ENCODE peak calls at places on chromosomes 2 and 18, in eight cellular contexts. S, Y, W, M, V, J, B and T are unnamed samples. For H3K27me3, the result is how much of the 10 kb centered on the place peaks cover.

GRCh38 chr2:136373035-136373434 is 255.1 kb upstream of the CXCR4 start:
- DNase-seq in S (no peak), Y (no peak), W (no peak), M (no peak), V (no peak), J (no peak), B (no peak), T (no peak)

GRCh38 chr2:171432969-171433762 is 624 bp downstream of the METTL8 start:
- DNase-seq in S (peak), Y (peak), W (peak), M (peak), V (peak), J (no peak), B (no peak), T (no peak)

GRCh38 chr18:66990909-66991308 is 387.0 kb upstream of the CDH19 start:
- DNase-seq in S (no peak), Y (peak), W (no peak), M (no peak), V (no peak), J (no peak), B (no peak), T (no peak)

GRCh38 chr2:86417961-86418360 is 23.2 kb upstream of the KDM3A start:
- DNase-seq in S (no peak), Y (no peak), W (peak), M (no peak), V (peak), J (no peak), B (no peak), T (no peak)

GRCh38 chr2:99066602-99067001 is 74.9 kb upstream of the C2orf15 start:
- DNase-seq in S (no peak), Y (peak), W (peak), M (peak), V (peak), J (peak), B (no peak), T (no peak)

GRCh38 chr18:50982802-50983179 is 15.0 kb downstream of the ELAC1 start:
- DNase-seq in S (no peak), Y (peak), W (peak), M (no peak), V (no peak), J (no peak), B (no peak), T (no peak)

GRCh38 chr2:226408131-226408530 is 391.5 kb downstream of the IRS1 start:
- DNase-seq in S (no peak), Y (no peak), W (no peak), M (no peak), V (no peak), J (no peak), B (no peak), T (no peak)

GRCh38 chr2:136112317-136112891 is 5.5 kb downstream of the CXCR4 start:
- DNase-seq in S (no peak), Y (no peak), W (no peak), M (no peak), V (no peak), J (no peak), B (no peak), T (no peak)

GRCh38 chr18:21855432-21855831 is 114.8 kb downstream of the MIB1 start:
- DNase-seq in S (no peak), Y (no peak), W (no peak), M (no peak), V (no peak), J (no peak), B (no peak), T (no peak)

GRCh38 chr2:133054297-133054696 is 384.3 kb upstream of the LYPD1 start:
- DNase-seq in S (no peak), Y (peak), W (peak), M (no peak), V (no peak), J (no peak), B (no peak), T (peak)

GRCh38 chr2:204086167-204086566 is 149.6 kb downstream of the ICOS start:
- DNase-seq in S (no peak), Y (no peak), W (no peak), M (no peak), V (no peak), J (no peak), B (no peak), T (no peak)

GRCh38 chr2:73896362-73897239 is 3.8 kb downstream of the ACTG2 start:
- DNase-seq in S (no peak), Y (peak), W (peak), M (peak), V (no peak), J (no peak), B (no peak), T (peak)

GRCh38 chr2:43233218-43234212 is 7.1 kb upstream of the ZFP36L2 start:
- DNase-seq in S (peak), Y (no peak), W (no peak), M (peak), V (no peak), J (no peak), B (no peak), T (no peak)

GRCh38 chr2:47232738-47233415 is 77.8 kb upstream of the STPG4 start:
- DNase-seq in S (no peak), Y (no peak), W (no peak), M (no peak), V (peak), J (peak), B (no peak), T (no peak)

GRCh38 chr2:100601661-100602060 is 38.9 kb downstream of the PDCL3 start:
- DNase-seq in S (no peak), Y (no peak), W (no peak), M (no peak), V (no peak), J (no peak), B (no peak), T (no peak)

GRCh38 chr2:100603945-100604633 is 41.3 kb downstream of the PDCL3 start:
- DNase-seq in S (no peak), Y (peak), W (peak), M (no peak), V (no peak), J (no peak), B (no peak), T (peak)

GRCh38 chr2:100606740-100607343 is 44.0 kb downstream of the PDCL3 start:
- DNase-seq in S (no peak), Y (peak), W (peak), M (peak), V (peak), J (no peak), B (no peak), T (no peak)

GRCh38 chr2:100606332-100606731 is 43.5 kb downstream of the PDCL3 start:
- DNase-seq in S (no peak), Y (no peak), W (no peak), M (no peak), V (no peak), J (no peak), B (no peak), T (no peak)

DNA sequence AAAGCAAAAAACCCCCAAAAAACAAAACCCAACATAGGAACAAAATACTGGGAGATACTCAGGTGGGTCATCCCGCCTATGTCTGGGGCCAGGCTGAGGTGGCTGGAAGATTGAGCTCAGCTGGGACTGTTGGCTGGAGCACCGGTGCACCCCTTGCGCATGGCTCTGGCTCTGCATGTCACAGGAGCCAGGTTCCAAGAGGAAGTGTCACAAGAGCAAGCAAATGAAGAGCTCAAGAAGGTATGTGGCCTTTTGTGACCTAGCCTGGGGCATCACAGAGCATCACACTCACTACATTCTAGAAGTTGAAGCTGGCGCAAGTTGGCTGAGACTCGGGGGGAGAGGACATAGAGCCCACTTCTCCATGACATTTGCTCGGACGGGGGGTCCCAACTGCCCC is 40.6 kb downstream of the PDCL3 start:
- DNase-seq in S (no peak), Y (no peak), W (no peak), M (no peak), V (peak), J (no peak), B (no peak), T (no peak)
- H3K27me3 ChIP-seq in S (under half), Y (under half), W (under half), M (under half), V (under half), J (under half), B (under half), T (under half)

DNA sequence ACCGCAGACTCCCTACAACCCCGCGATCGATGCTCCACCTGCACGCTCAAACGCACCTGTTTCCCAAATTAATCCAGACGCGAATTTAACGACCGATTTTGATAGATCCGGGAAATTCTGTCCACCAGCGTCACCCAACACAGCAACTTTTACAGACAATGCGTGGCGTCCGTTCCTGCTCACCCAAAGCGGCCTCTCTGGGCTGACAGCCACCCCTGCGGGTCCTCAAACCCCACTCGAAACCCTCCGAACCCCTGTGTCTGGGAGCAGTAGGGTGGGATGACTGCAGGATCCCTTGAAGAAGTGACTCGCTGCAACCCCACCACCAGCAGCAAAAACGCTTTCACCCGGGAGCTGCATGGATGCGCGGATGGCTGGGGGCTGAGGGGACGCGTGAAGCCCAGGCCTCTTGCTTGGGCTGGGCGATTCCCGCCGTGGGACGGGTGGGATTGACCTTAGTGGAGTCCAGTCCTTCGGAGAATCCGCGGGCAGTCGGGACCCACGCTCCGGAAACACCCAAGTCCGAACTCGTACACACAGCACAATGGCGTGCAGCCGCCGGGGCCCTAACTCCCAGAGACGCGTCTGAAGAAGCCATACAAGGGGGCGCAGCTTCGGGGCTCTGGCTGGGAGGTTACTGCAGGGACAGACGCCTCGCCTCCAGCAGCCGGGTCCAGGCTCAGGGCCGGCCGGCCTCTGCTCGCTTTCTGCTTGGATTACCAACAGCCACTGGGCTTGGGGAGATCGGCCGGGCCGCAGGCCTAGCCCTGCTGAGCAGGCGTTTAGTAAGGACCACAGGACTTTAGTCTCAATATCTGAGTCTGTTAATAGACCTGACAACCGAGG is 31.1 kb upstream of the ATP6V1B1 start:
- DNase-seq in S (no peak), Y (peak), W (no peak), M (no peak), V (no peak), J (no peak), B (no peak), T (no peak)
- H3K27me3 ChIP-seq in S (under half), Y (half or more), W (under half), M (under half), V (under half), J (under half), B (half or more), T (under half)

DNA sequence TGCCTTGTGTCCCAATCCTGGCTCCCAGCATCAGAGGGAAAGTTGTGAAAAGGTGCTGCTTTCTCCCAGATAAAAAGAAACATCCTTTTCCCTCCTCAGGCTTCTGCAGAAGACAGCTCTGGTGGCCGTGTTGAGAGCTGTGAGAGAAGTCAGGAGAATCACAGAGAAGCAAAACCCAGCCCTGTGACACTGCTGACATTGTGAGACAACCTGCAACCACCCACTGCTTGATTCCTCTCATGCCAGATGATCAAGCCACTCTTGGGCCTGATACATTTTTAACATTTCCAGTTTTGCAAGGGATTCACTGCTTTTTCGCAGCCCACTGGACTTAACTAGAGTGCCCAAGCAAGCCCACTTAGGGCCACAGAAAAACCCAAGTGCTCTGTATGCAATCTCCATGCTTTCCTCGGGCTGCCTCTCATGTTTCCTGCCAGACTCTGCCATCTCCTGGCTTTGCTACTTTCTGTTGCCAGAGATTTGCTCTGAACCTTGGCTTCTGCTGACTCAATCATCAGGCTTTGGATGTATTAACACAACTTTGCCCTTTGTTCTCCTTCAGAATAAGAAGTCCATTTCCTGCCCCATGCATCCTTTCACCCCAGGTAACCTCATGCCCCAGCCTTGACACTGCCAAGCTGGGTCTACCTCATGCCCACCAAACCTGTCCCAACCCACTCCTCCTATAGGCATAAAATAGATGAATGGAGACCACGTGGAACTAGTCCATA is 24.9 kb upstream of the TTR start:
- DNase-seq in S (no peak), Y (no peak), W (no peak), M (no peak), V (no peak), J (no peak), B (no peak), T (no peak)
- H3K27me3 ChIP-seq in S (under half), Y (under half), W (under half), M (under half), V (under half), J (under half), B (under half), T (under half)

DNA sequence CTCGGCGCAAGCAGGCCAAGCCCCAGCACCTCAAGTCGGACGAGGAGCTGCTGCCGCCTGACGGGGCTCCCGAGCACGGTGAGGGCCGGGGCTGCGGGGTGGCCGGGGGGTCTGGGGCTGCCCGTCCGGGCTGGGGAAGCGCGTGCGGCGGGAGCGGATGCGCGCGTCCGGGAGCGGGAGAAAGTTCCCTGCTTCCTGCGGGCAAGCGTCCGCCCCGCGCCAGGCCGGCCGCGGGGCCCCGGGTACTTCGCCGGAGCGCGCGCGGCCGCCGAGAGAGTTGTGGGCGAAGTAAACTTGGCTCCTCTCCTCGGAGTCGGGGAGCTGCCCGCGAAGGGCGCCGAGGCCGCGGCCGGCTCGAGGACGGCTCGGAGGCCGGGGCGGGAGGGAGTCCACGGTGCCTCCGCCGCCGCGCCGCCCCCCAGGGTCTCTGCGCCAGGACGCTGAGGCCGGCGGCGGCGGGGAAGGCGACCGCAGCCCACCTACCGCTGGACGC is 707 bp downstream of the SALL3 start:
- DNase-seq in S (no peak), Y (peak), W (no peak), M (no peak), V (no peak), J (no peak), B (no peak), T (no peak)
- H3K27me3 ChIP-seq in S (under half), Y (under half), W (half or more), M (under half), V (under half), J (half or more), B (half or more), T (under half)

GRCh38 chr2:143431316-143431715 is 302.1 kb downstream of the ARHGAP15 start:
- DNase-seq in S (no peak), Y (no peak), W (no peak), M (no peak), V (no peak), J (no peak), B (no peak), T (no peak)

GRCh38 chr2:143433158-143433557 is 303.9 kb downstream of the ARHGAP15 start:
- DNase-seq in S (no peak), Y (peak), W (no peak), M (no peak), V (no peak), J (no peak), B (no peak), T (no peak)

GRCh38 chr2:143434445-143434844 is 305.2 kb downstream of the ARHGAP15 start:
- DNase-seq in S (no peak), Y (no peak), W (no peak), M (no peak), V (no peak), J (no peak), B (no peak), T (no peak)

GRCh38 chr2:143433840-143434239 is 304.6 kb downstream of the ARHGAP15 start:
- DNase-seq in S (no peak), Y (no peak), W (no peak), M (no peak), V (no peak), J (no peak), B (no peak), T (no peak)

DNA sequence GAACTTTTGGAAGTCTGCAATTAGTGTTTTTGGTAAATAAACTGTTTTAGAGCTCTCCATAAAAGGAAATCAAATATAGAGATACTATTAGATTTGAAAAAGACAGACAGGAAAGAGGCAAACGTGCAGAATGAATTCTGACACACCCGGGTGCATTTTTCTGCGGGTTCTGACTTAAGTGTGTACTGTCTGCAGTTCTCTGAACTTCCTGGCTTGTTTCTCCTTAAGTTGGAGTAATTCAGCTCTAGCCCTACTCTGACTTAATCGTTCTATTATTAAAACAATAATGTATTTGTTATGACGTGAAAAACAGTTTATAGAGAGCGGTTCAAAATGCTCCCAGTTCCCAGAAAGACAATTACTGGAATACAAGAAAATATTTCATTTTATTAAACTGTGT is 305.9 kb downstream of the ARHGAP15 start:
- DNase-seq in S (no peak), Y (no peak), W (no peak), M (no peak), V (no peak), J (no peak), B (no peak), T (no peak)
- H3K27me3 ChIP-seq in S (under half), Y (under half), W (under half), M (under half), V (under half), J (under half), B (under half), T (under half)

DNA sequence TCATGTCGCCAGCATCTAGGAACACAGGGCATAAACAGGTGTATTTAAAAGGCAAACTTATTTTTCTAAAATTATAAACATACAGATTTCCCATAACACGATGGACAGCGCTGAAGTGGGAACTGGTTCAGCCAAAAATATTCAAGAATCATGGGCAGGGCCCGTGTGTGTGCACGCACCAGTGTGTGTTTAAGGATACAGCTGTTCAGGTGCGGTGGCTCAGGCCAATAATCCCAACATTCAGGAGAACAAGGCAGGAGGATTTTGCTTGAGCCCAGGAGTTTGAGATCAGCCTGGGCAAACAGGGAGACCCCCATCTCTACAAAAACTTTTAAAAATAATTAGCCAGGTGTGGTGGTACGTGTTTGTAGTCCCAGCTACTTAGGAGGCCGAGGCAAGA is 288.6 kb upstream of the HDAC4 start:
- DNase-seq in S (no peak), Y (no peak), W (no peak), M (no peak), V (no peak), J (no peak), B (no peak), T (no peak)
- H3K27me3 ChIP-seq in S (under half), Y (under half), W (half or more), M (under half), V (half or more), J (under half), B (under half), T (under half)

DNA sequence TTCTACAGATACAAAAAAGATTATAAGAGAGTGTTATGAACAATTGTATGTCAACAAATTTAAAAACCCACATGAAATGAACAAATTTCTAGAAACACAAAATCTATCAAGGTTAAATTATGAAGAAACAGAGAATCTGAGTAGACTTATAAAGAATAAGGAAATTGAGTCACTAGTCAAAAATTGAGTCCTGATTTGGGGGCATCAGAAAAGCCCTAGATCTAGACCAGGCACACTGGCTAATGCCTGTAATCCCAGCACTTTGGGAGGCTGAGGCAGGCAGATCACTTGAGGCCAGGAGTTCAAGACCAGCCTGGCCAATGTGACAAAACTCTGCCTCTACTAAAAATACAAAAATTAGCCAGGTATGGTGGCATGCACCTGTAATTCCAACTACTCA is 15.3 kb upstream of the SPR start:
- DNase-seq in S (no peak), Y (no peak), W (no peak), M (no peak), V (no peak), J (no peak), B (no peak), T (no peak)
- H3K27me3 ChIP-seq in S (under half), Y (under half), W (under half), M (under half), V (under half), J (under half), B (under half), T (under half)

DNA sequence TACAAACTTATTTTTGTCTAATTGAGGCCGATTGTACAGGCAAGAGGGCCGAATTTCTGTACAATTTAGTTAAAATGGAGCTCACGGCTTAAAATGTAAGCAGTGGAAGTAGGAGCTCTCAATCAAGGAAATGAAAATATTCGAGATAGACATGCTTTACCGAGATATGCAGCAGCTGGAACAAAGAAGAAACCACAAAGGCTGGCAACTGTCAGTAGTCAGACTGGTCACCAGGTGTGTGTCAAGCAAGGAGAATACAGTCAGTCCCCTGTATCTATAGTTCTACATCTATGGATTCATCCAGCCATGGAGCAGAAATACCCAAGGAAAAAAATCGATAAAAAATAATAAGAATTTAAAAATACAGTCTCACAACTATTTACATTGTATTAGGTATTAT is 122.6 kb downstream of the WDSUB1 start:
- DNase-seq in S (no peak), Y (no peak), W (no peak), M (no peak), V (no peak), J (no peak), B (no peak), T (no peak)
- H3K27me3 ChIP-seq in S (under half), Y (under half), W (under half), M (under half), V (under half), J (under half), B (under half), T (under half)